ENCODE peak calls at places on chromosomes 11 and 22, in nine cellular contexts. E is GM12865; V is epithelial cell of esophagus; X is NB4; H is brain microvascular endothelial cell; I is lower leg skin; Z is GM10248; K is CD4-positive, alpha-beta T cell; Q is progenitor cell of endocrine pancreas. W is an unnamed sample.

GRCh38 chr11:73693877-73694525 is 47.6 kb downstream of the PLEKHB1 start:
- DNase-seq in E (no peak), V (no peak), X (no peak), H (no peak), I (no peak), Z (no peak), K (no peak), Q (no peak), W (no peak)

GRCh38 chr11:44333271-44334218 is 23.6 kb upstream of the ALX4 start:
- DNase-seq in E (no peak), V (peak; percentile 62), X (peak; percentile 91), H (peak; percentile 56), I (no peak), Z (no peak), K (no peak), Q (no peak), W (no peak)

GRCh38 chr11:134624166-134624920 is 212.3 kb upstream of the B3GAT1 start:
- DNase-seq in E (no peak), V (no peak), X (no peak), H (no peak), I (peak; percentile 74), Z (no peak), K (no peak), Q (no peak), W (peak; percentile 62)

GRCh38 chr11:83272627-83273026 is 13.5 kb downstream of the CCDC90B start:
- DNase-seq in E (no peak), V (peak; percentile 34), X (no peak), H (peak; percentile 67), I (no peak), Z (no peak), K (no peak), Q (no peak), W (no peak)

GRCh38 chr11:62879554-62879953 is 1.1 kb upstream of the SLC3A2 start:
- DNase-seq in E (no peak), V (no peak), X (peak; percentile 33), H (no peak), I (no peak), Z (no peak), K (no peak), Q (no peak), W (no peak)

GRCh38 chr11:121961228-121961860 is 154.7 kb downstream of the BLID start:
- DNase-seq in E (no peak), V (no peak), X (no peak), H (no peak), I (no peak), Z (no peak), K (no peak), Q (no peak), W (no peak)

GRCh38 chr22:19941365-19942070 is at the start of the genes COMT and TXNRD2:
- DNase-seq in E (peak; percentile 86), V (peak; percentile 57), X (peak; percentile 83), H (peak; percentile 28), I (peak; percentile 93), Z (peak; percentile 90), K (peak; percentile 67), Q (peak; percentile 41), W (no peak)

GRCh38 chr22:50059185-50059880 is 1.2 kb upstream of the TTLL8 start:
- DNase-seq in E (no peak), V (no peak), X (peak; percentile 39), H (peak; percentile 7), I (no peak), Z (no peak), K (no peak), Q (no peak), W (no peak)

GRCh38 chr11:2311456-2312201 is 9.8 kb downstream of the TSPAN32 start:
- DNase-seq in E (no peak), V (no peak), X (peak; percentile 15), H (no peak), I (peak; percentile 84), Z (no peak), K (no peak), Q (no peak), W (no peak)

GRCh38 chr11:2314525-2315394 is 12.9 kb downstream of the TSPAN32 start:
- DNase-seq in E (no peak), V (no peak), X (peak; percentile 27), H (peak; percentile 19), I (peak; percentile 94), Z (no peak), K (no peak), Q (no peak), W (peak; percentile 94)

GRCh38 chr11:2314136-2314524 is 12.3 kb downstream of the TSPAN32 start:
- DNase-seq in E (no peak), V (no peak), X (peak; percentile 12), H (no peak), I (peak; percentile 60), Z (no peak), K (no peak), Q (no peak), W (no peak)

GRCh38 chr11:2312232-2313042 is 10.6 kb downstream of the TSPAN32 start:
- DNase-seq in E (no peak), V (no peak), X (peak; percentile 34), H (peak; percentile 16), I (peak; percentile 86), Z (no peak), K (no peak), Q (no peak), W (no peak)

DNA sequence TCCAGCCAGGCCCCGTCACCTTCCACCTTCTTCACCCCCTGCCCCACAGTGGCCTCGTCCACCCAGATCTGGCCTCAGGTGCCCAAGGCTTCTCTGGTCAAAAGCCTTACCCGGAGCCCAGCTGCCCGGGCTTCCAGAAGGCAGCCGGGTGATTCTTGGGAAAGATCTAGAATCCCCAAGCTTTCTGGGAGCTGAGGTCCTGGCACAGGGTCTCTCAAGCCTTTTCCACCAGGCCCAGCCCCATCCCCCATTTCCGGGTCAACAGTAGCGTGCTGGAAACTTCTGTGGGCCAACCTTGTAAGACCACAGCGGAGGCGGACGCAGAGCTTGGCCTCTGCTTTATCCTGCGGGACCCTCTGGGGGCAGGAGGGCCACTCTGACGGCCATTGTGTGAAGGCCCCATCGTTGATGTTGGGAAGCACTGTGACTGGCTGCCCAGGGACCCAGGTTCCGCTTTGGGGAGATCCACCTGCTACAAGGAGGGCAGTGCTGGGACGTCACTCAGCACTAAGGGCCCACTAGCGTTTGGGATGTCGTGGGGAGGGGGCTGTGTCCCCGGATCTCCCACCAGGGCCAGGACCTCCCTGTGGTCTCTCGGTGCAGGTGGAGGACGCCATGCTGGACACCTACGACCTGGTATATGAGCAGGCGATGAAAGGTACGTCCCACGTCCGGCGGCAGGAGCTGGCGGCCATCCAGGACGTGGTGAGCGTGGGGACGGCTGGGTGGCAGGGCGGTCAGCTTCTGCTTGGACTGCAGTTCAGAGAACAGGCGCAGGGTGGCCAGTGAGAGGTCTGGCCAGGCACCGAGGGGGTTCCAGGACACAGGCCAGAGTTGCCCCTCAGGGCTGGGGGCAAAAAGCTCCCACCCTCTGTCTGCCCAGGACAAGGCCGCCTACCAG is 11.5 kb downstream of the TSPAN32 start:
- DNase-seq in E (no peak), V (no peak), X (peak; percentile 11), H (no peak), I (peak; percentile 83), Z (no peak), K (no peak), Q (no peak), W (no peak)
- TF ChIP-seq CTCF in E (no peak), V (no peak), X (no peak), H (peak; percentile 10), I (no peak), Z (no peak), K (no peak), Q (no peak), W (no peak)

DNA sequence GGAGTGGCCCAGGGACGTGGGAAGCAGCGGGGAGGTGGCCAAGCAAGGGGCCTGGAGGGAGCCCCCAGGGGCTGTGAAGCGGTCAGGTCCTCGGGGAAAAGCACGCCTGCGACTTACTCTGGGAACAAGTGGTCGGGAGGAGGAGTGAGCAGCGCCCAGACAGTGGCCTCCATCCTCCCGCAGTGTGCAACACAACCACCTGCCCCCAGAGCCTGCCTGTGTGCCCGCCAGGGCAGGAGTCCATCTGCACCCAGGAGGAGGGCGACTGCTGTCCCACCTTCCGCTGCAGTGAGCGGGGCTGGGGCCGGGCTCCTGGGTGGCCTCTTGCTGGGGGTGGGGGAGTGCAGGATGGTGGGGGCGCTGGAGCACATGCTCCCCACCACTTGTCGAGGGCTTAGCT is 35.0 kb downstream of the MUC5B start:
- DNase-seq in E (no peak), V (no peak), X (no peak), H (no peak), I (no peak), Z (no peak), K (no peak), Q (no peak), W (no peak)
- TF ChIP-seq CTCF in E (no peak), V (no peak), X (no peak), H (no peak), I (no peak), Z (no peak), K (no peak), Q (no peak), W (no peak)

GRCh38 chr11:128380280-128380604 is 207.1 kb downstream of the ETS1 start:
- DNase-seq in E (no peak), V (peak; percentile 44), X (no peak), H (no peak), I (no peak), Z (no peak), K (no peak), Q (no peak), W (no peak)

GRCh38 chr11:128373011-128373410 is 214.3 kb downstream of the ETS1 start:
- DNase-seq in E (no peak), V (no peak), X (no peak), H (no peak), I (no peak), Z (no peak), K (no peak), Q (no peak), W (no peak)

GRCh38 chr11:128379587-128380279 is 207.6 kb downstream of the ETS1 start:
- DNase-seq in E (no peak), V (peak; percentile 49), X (no peak), H (no peak), I (no peak), Z (no peak), K (peak; percentile 18), Q (no peak), W (no peak)

GRCh38 chr11:128375941-128376340 is 211.4 kb downstream of the ETS1 start:
- DNase-seq in E (no peak), V (peak; percentile 11), X (no peak), H (no peak), I (no peak), Z (no peak), K (no peak), Q (no peak), W (no peak)
- TF ChIP-seq CTCF in E (no peak), V (no peak), X (no peak), H (no peak), I (no peak), Z (no peak), K (no peak), Q (no peak), W (no peak)

DNA sequence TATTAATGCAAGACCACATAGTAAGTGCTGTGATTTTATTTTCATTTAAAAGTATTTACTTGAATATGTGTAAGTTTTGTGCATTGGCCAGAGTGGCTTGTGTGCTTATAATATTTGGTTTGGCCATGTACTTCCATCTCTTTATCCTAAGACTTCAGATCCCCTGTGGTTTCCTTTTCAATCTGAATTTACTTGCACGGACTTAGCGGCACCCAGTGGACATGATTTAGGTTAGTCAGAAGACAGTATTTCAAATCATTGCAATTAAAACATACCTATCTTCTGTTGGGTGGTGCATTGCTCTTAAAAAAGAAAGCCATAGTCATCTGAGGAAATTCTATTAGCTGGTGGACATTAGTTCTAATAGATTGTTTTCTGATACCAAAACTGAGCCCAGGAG is 30.7 kb downstream of the PIWIL4 start:
- DNase-seq in E (peak; percentile 15), V (no peak), X (no peak), H (no peak), I (no peak), Z (no peak), K (no peak), Q (no peak), W (no peak)
- TF ChIP-seq CTCF in E (no peak), V (no peak), X (no peak), H (peak; percentile 17), I (no peak), Z (no peak), K (no peak), Q (no peak), W (peak; percentile 34)